ENCODE peak calls at places on chromosomes 4 and X, in six cellular contexts. E is GM12865, V is astrocyte of the spinal cord, S is EH, O is hypothalamus, H is NCI-H510A. W is an unnamed sample.

GRCh38 chrX:153813161-153813560 is 17.2 kb downstream of the PDZD4 start:
- DNase-seq in V (no peak), E (no peak), S (no peak), O (no peak), H (no peak), W (no peak)

GRCh38 chr4:122766950-122767349 is 34.4 kb downstream of the BBS12 start:
- DNase-seq in V (no peak), H (no peak), O (no peak), E (no peak), S (no peak), W (no peak)

GRCh38 chrX:21985332-21985777 is 44.8 kb downstream of the SMS start:
- DNase-seq in E (peak; percentile 76), O (peak; percentile 54), V (peak; percentile 77), H (peak; percentile 9), S (peak; percentile 79), W (peak; percentile 64)

GRCh38 chrX:104565791-104566687 is at the start of gene IL1RAPL2:
- DNase-seq in S (peak; percentile 3), E (peak; percentile 0), H (peak; percentile 11), O (no peak), V (peak; percentile 10), W (no peak)

GRCh38 chr4:83358410-83358809 is 23.8 kb upstream of the HPSE start:
- DNase-seq in H (no peak), V (peak; percentile 78), E (no peak), S (peak; percentile 70), O (no peak), W (no peak)

GRCh38 chrX:31580227-31580626 is 508.4 kb upstream of the FTHL17 start:
- DNase-seq in O (no peak), E (no peak), H (peak; percentile 52), S (peak; percentile 35), V (no peak), W (no peak)

GRCh38 chr4:61245321-61245720 is 45.2 kb downstream of the ADGRL3 start:
- DNase-seq in H (no peak), S (no peak), E (no peak), V (no peak), O (no peak), W (no peak)

GRCh38 chrX:56462389-56462788 is 101.0 kb upstream of the UBQLN2 start:
- DNase-seq in O (peak; percentile 0), E (peak; percentile 0), H (no peak), S (no peak), V (no peak), W (no peak)

GRCh38 chr4:111506706-111507105 is 638.5 kb upstream of the FAM241A start:
- DNase-seq in H (no peak), S (peak; percentile 85), V (peak; percentile 79), E (no peak), O (no peak), W (no peak)

GRCh38 chrX:134782796-134783195 is 124.5 kb upstream of the PLAC1 start:
- DNase-seq in V (peak; percentile 52), O (no peak), E (peak; percentile 9), S (peak; percentile 52), H (no peak), W (peak; percentile 9)

GRCh38 chr4:88743696-88744095 is 46.1 kb upstream of the NAP1L5 start:
- DNase-seq in V (peak; percentile 90), O (no peak), H (no peak), E (no peak), S (peak; percentile 91), W (no peak)

GRCh38 chr4:99021386-99021785 is 25.9 kb downstream of the METAP1 start:
- DNase-seq in E (no peak), V (no peak), H (no peak), O (no peak), S (no peak), W (no peak)

GRCh38 chrX:66602381-66602938 is 36.4 kb downstream of the EDA2R start:
- DNase-seq in E (peak; percentile 3), O (peak; percentile 24), S (no peak), V (no peak), H (no peak), W (peak; percentile 4)

GRCh38 chr4:78120144-78120880 is 63.2 kb downstream of the FRAS1 start:
- DNase-seq in V (no peak), O (no peak), E (no peak), S (no peak), H (no peak), W (no peak)

GRCh38 chr4:111466821-111467605 is 678.2 kb upstream of the FAM241A start:
- DNase-seq in V (peak; percentile 54), S (peak; percentile 44), H (no peak), E (no peak), O (no peak), W (no peak)

GRCh38 chrX:76148753-76149152 is 24.1 kb upstream of the PBDC1 start:
- DNase-seq in H (no peak), O (no peak), V (peak; percentile 62), S (peak; percentile 42), E (peak; percentile 75), W (peak; percentile 60)

GRCh38 chr4:112967109-112967508 is 82.3 kb upstream of the ANK2 start:
- DNase-seq in O (no peak), H (no peak), E (no peak), V (no peak), S (no peak), W (no peak)

GRCh38 chrX:131841496-131842410 is 181.3 kb upstream of the STK26 start:
- DNase-seq in E (peak; percentile 57), H (peak; percentile 10), O (peak; percentile 4), S (peak; percentile 40), V (peak; percentile 42), W (peak; percentile 52)

GRCh38 chr4:52987401-52988056 is 125.4 kb downstream of the RASL11B start:
- DNase-seq in V (peak; percentile 52), H (no peak), O (no peak), E (no peak), S (no peak), W (no peak)

GRCh38 chrX:70479970-70480659 is 35.5 kb downstream of the DLG3 start:
- DNase-seq in V (no peak), H (peak; percentile 1), O (no peak), E (no peak), S (no peak), W (no peak)

GRCh38 chrX:6849711-6850415 is 297.6 kb upstream of the STS start:
- DNase-seq in S (peak; percentile 56), H (no peak), E (peak; percentile 1), O (no peak), V (peak; percentile 28), W (no peak)

GRCh38 chrX:14354541-14354940 is 174.8 kb upstream of the GLRA2 start:
- DNase-seq in E (no peak), H (no peak), O (no peak), V (peak; percentile 56), S (peak; percentile 78), W (no peak)

GRCh38 chr4:184103755-184104367 is 113.8 kb downstream of the ENPP6 start:
- DNase-seq in S (no peak), E (no peak), H (no peak), O (no peak), V (no peak), W (no peak)

GRCh38 chrX:7266261-7266660 is 118.3 kb upstream of the PUDP start:
- DNase-seq in V (no peak), H (no peak), E (no peak), S (peak; percentile 78), O (no peak), W (no peak)

GRCh38 chr4:10180927-10181744 is 64.5 kb upstream of the WDR1 start:
- DNase-seq in H (no peak), S (peak; percentile 93), O (no peak), E (peak; percentile 49), V (no peak), W (peak; percentile 3)

GRCh38 chr4:129218355-129218754 is 122.4 kb downstream of the C4orf33 start:
- DNase-seq in E (peak; percentile 2), O (peak; percentile 42), H (peak; percentile 16), S (no peak), V (peak; percentile 48), W (no peak)

GRCh38 chr4:2257361-2258001 is 4.4 kb downstream of the MXD4 start:
- DNase-seq in H (no peak), V (no peak), E (no peak), O (no peak), S (no peak), W (no peak)

GRCh38 chr4:78038704-78039103 is 18.4 kb upstream of the FRAS1 start:
- DNase-seq in E (no peak), H (no peak), S (no peak), V (no peak), O (no peak), W (no peak)

GRCh38 chr4:102535398-102536082 is 34.4 kb downstream of the NFKB1 start:
- DNase-seq in V (peak; percentile 83), O (no peak), E (peak; percentile 60), S (peak; percentile 67), H (no peak), W (no peak)

GRCh38 chr4:9997881-9998280 is 23.4 kb downstream of the SLC2A9 start:
- DNase-seq in H (no peak), O (no peak), S (peak; percentile 71), E (no peak), V (no peak), W (no peak)

GRCh38 chr4:6001965-6002833 is 16.0 kb downstream of the C4orf50 start:
- DNase-seq in E (no peak), S (no peak), H (no peak), V (no peak), O (no peak), W (no peak)

GRCh38 chr4:70754990-70755688 is 33.4 kb downstream of the RUFY3 start:
- DNase-seq in H (no peak), V (no peak), S (peak; percentile 15), O (no peak), E (peak; percentile 29), W (peak; percentile 35)

GRCh38 chr4:184751585-184751956 is 17.7 kb upstream of the CENPU start:
- DNase-seq in S (no peak), V (no peak), E (no peak), H (no peak), O (no peak), W (no peak)

W was measured in OCI-LY7.